ENCODE peak calls at places on chromosome 1, in nine cellular contexts. F is IMR-90; L is iPS DF 6.9; J is right cardiac atrium; G is stomach; Z is CD4-positive, alpha-beta memory T cell; E is thoracic aorta; K is effector memory CD4-positive, alpha-beta T cell; H is PC-3. I is an unnamed sample. For H3K9me3, the result is how much of the 10 kb centered on the place peaks cover.

GRCh38 chr1:119870917-119871486 is 25.3 kb downstream of the ADAM30 start:
- DNase-seq in F (peak), L (peak), J (peak), G (peak), Z (peak), E (peak), K (no peak), H (peak), I (peak)

GRCh38 chr1:46343705-46344104 is 3.1 kb downstream of the NSUN4 start:
- DNase-seq in F (no peak), L (no peak), J (no peak), G (no peak), Z (no peak), E (no peak), K (no peak), H (no peak), I (no peak)

GRCh38 chr1:39943471-39944290 is 11.3 kb upstream of the MFSD2A start:
- DNase-seq in F (no peak), L (no peak), J (no peak), G (no peak), Z (no peak), E (no peak), K (no peak), H (peak), I (no peak)

GRCh38 chr1:214581785-214582184 is 21.2 kb upstream of the CENPF start:
- DNase-seq in F (peak), L (no peak), J (no peak), G (no peak), Z (no peak), E (no peak), K (no peak), H (peak), I (no peak)

GRCh38 chr1:147892731-147893214 is 9.8 kb upstream of the GJA8 start:
- DNase-seq in F (peak), L (peak), J (no peak), G (no peak), Z (peak), E (no peak), K (no peak), H (peak), I (peak)

GRCh38 chr1:154975409-154976205 is 1.1 kb downstream of the CKS1B start:
- DNase-seq in F (peak), L (no peak), J (peak), G (peak), Z (peak), E (no peak), K (no peak), H (no peak), I (peak)

GRCh38 chr1:33274446-33274845 is 18.2 kb downstream of the ZNF362 start:
- DNase-seq in F (no peak), L (no peak), J (no peak), G (no peak), Z (no peak), E (no peak), K (no peak), H (no peak), I (no peak)

GRCh38 chr1:12696658-12697057 is 19.3 kb upstream of the AADACL3 start:
- DNase-seq in F (no peak), L (no peak), J (no peak), G (no peak), Z (no peak), E (no peak), K (no peak), H (no peak), I (no peak)

GRCh38 chr1:19067187-19067911 is 110.9 kb upstream of the IFFO2 start:
- DNase-seq in F (no peak), L (no peak), J (peak), G (peak), Z (no peak), E (no peak), K (no peak), H (peak), I (no peak)

GRCh38 chr1:33624261-33624990 is 152.0 kb downstream of the ZSCAN20 start:
- DNase-seq in F (no peak), L (no peak), J (no peak), G (no peak), Z (no peak), E (no peak), K (no peak), H (no peak), I (no peak)

GRCh38 chr1:166013232-166013631 is 153.6 kb downstream of the FAM78B start:
- DNase-seq in F (no peak), L (no peak), J (no peak), G (no peak), Z (no peak), E (no peak), K (no peak), H (no peak), I (no peak)

GRCh38 chr1:79974659-79975058 is 968.1 kb upstream of the ADGRL4 start:
- DNase-seq in F (no peak), L (no peak), J (no peak), G (no peak), Z (no peak), E (no peak), K (no peak), H (no peak), I (no peak)

GRCh38 chr1:26630634-26631033 is 65.2 kb upstream of the ARID1A start:
- DNase-seq in F (no peak), L (no peak), J (no peak), G (no peak), Z (no peak), E (no peak), K (no peak), H (no peak), I (no peak)

GRCh38 chr1:32345289-32345827 is 9.3 kb upstream of the MARCKSL1 start:
- DNase-seq in F (peak), L (no peak), J (no peak), G (peak), Z (peak), E (no peak), K (no peak), H (no peak), I (no peak)

GRCh38 chr1:154115180-154115579 is 39.7 kb downstream of the NUP210L start:
- DNase-seq in F (no peak), L (no peak), J (no peak), G (no peak), Z (peak), E (no peak), K (no peak), H (no peak), I (no peak)

GRCh38 chr1:84855168-84855567 is 37.8 kb downstream of the LPAR3 start:
- DNase-seq in F (peak), L (no peak), J (no peak), G (no peak), Z (no peak), E (no peak), K (no peak), H (peak), I (no peak)

GRCh38 chr1:24540906-24541710 is 14.8 kb upstream of the NCMAP start:
- DNase-seq in F (peak), L (no peak), J (no peak), G (peak), Z (no peak), E (no peak), K (no peak), H (peak), I (no peak)
- H3K27ac ChIP-seq in F (no peak), L (no peak), J (no peak), G (peak), Z (peak), E (no peak), K (no peak), H (peak), I (peak)

DNA sequence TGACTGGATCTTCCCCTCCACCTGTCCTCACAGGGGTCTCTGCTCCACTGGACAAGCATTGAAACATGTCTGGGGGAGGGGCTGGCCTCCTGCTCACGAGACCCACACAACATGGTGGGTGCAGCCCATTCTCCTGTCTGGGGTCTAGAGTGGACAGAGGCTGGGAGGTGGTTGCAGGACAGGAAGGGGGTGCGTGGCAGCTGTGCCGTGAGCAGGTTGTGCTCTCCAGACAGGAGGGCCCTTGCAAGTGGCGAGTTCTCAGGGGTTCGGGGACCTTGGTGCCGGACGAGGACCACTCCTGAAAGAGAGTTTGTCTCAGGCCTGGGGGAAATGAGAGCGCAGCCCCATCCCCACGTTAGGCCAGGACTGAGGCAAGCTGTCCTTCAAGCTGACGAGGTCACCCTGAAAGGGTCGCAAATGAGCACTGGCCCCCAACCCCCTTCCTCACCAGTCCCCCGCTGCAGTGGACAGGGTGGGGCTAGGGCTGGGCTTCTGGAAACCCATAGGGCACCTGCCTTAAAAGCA is 21.2 kb upstream of the TTC34 start:
- DNase-seq in F (no peak), L (no peak), J (peak), G (no peak), Z (no peak), E (no peak), K (no peak), H (no peak), I (no peak)
- H3K9me3 ChIP-seq in F (half or more), L (half or more), J (under half), G (under half), Z (under half), E (under half), K (under half), H (under half), I (under half)

GRCh38 chr1:53198241-53198651 is 1.6 kb downstream of the CPT2 start:
- DNase-seq in F (no peak), L (no peak), J (peak), G (no peak), Z (no peak), E (no peak), K (no peak), H (no peak), I (no peak)
- H3K4me3 ChIP-seq in F (no peak), L (no peak), J (no peak), G (peak), Z (no peak), E (peak), K (no peak), H (peak), I (no peak)

GRCh38 chr1:218302155-218302554 is 17.1 kb downstream of the RRP15 start:
- DNase-seq in F (no peak), L (no peak), J (no peak), G (no peak), Z (no peak), E (no peak), K (no peak), H (no peak), I (no peak)
- H3K27ac ChIP-seq in F (no peak), L (no peak), J (no peak), G (no peak), Z (no peak), E (no peak), K (no peak), H (no peak), I (no peak)

DNA sequence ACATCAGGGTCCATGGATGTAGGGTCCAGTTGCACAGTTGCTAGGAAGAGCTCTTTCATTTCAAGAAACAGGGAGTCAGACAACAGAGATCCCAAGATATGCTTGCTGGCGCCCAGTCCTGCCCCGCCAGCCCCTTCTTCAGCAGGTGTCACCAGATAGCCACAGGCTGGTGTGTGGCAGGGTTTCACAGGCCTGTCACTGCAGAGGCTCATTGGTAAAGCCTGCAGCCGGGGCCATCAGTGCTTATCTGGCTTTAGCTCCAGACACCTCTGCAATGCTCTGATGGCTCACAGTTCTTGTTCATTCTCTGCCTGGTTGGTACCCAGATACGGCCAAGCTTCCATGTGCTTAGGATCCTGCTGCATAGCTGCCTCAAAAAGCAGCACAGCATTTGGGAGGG is 12.4 kb upstream of the ZNF124 start:
- DNase-seq in F (no peak), L (no peak), J (no peak), G (no peak), Z (no peak), E (no peak), K (no peak), H (no peak), I (no peak)
- H3K9me3 ChIP-seq in F (under half), L (under half), J (under half), G (half or more), Z (under half), E (under half), K (under half), H (under half), I (under half)

GRCh38 chr1:160578175-160578693 is 1.1 kb downstream of the CD84 start:
- DNase-seq in F (no peak), L (no peak), J (no peak), G (no peak), Z (peak), E (no peak), K (no peak), H (no peak), I (no peak)
- H3K4me3 ChIP-seq in F (no peak), L (no peak), J (no peak), G (peak), Z (peak), E (peak), K (peak), H (no peak), I (peak)

GRCh38 chr1:14362331-14362730 is 236.2 kb upstream of the KAZN start:
- DNase-seq in F (no peak), L (no peak), J (no peak), G (no peak), Z (no peak), E (no peak), K (no peak), H (no peak), I (no peak)
- H3K27ac ChIP-seq in F (no peak), L (no peak), J (no peak), G (no peak), Z (no peak), E (no peak), K (no peak), H (no peak), I (no peak)

GRCh38 chr1:2926447-2927055 is 94.7 kb upstream of the ACTRT2 start:
- DNase-seq in F (no peak), L (no peak), J (no peak), G (no peak), Z (no peak), E (no peak), K (no peak), H (no peak), I (no peak)
- H3K9me3 ChIP-seq in F (half or more), L (under half), J (under half), G (under half), Z (under half), E (under half), K (under half), H (under half), I (under half)

GRCh38 chr1:66537718-66538117 is 3.8 kb downstream of the SGIP1 start:
- DNase-seq in F (no peak), L (no peak), J (no peak), G (no peak), Z (no peak), E (no peak), K (no peak), H (no peak), I (no peak)

GRCh38 chr1:66533804-66534745 is at the start of gene SGIP1:
- DNase-seq in F (peak), L (no peak), J (peak), G (peak), Z (no peak), E (peak), K (no peak), H (no peak), I (peak)

GRCh38 chr1:66532798-66533783 is 862 bp upstream of the SGIP1 start:
- DNase-seq in F (peak), L (no peak), J (peak), G (no peak), Z (no peak), E (no peak), K (no peak), H (no peak), I (no peak)

GRCh38 chr1:66535149-66535548 is 1.2 kb downstream of the SGIP1 start:
- DNase-seq in F (no peak), L (no peak), J (no peak), G (no peak), Z (no peak), E (no peak), K (no peak), H (no peak), I (no peak)

GRCh38 chr1:66535853-66536252 is 1.9 kb downstream of the SGIP1 start:
- DNase-seq in F (no peak), L (no peak), J (no peak), G (no peak), Z (no peak), E (no peak), K (no peak), H (no peak), I (no peak)
- H3K4me3 ChIP-seq in F (peak), L (no peak), J (no peak), G (no peak), Z (no peak), E (peak), K (no peak), H (no peak), I (no peak)